ENCODE peak calls at places on chromosomes 5 and 9, in seven cellular contexts. F is astrocyte; H is stimulated activated CD4-positive, alpha-beta T cell treated with anti-CD3 and anti-CD28 coated beads, Interleukin-4, amount 100 ng/mL, for 48 hours; W is effector memory CD4-positive, alpha-beta T cell; R is LHCN-M2; Z is NCI-H1417; O is neural crest cell. G is an unnamed sample.

GRCh38 chr9:15735083-15735974 is 182.5 kb downstream of the CCDC171 start:
- DNase-seq in F (peak), H (no peak), W (no peak), R (peak), Z (no peak), O (no peak), G (no peak)

GRCh38 chr5:72133212-72133990 is 26.1 kb downstream of the MAP1B start:
- DNase-seq in F (peak), H (no peak), W (no peak), R (peak), Z (no peak), O (no peak), G (no peak)

GRCh38 chr9:116928884-116929283 is 241.8 kb downstream of the TRIM32 start:
- DNase-seq in F (no peak), H (no peak), W (no peak), R (no peak), Z (no peak), O (no peak), G (no peak)

GRCh38 chr9:113545068-113545467 is 81.5 kb downstream of the RGS3 start:
- DNase-seq in F (no peak), H (no peak), W (no peak), R (no peak), Z (no peak), O (no peak), G (no peak)

GRCh38 chr5:675876-676698 is 17.1 kb downstream of the TPPP start:
- DNase-seq in F (no peak), H (no peak), W (no peak), R (no peak), Z (no peak), O (no peak), G (no peak)

GRCh38 chr9:87309236-87309635 is 188.4 kb upstream of the DAPK1 start:
- DNase-seq in F (peak), H (no peak), W (no peak), R (peak), Z (no peak), O (no peak), G (no peak)

GRCh38 chr5:52837068-52837467 is 49.4 kb downstream of the ITGA1 start:
- DNase-seq in F (peak), H (no peak), W (no peak), R (peak), Z (no peak), O (peak), G (no peak)

GRCh38 chr5:50440651-50441478 is at the start of gene EMB:
- DNase-seq in F (peak), H (peak), W (peak), R (peak), Z (peak), O (peak), G (peak)

GRCh38 chr9:133959966-133960567 is 32.1 kb downstream of the VAV2 start:
- DNase-seq in F (no peak), H (no peak), W (no peak), R (no peak), Z (no peak), O (no peak), G (no peak)

GRCh38 chr5:132506094-132506692 is 15.6 kb upstream of the IRF1 start:
- DNase-seq in F (peak), H (no peak), W (no peak), R (peak), Z (no peak), O (no peak), G (no peak)

G was measured in GM12892.